ENCODE peak calls at places on chromosomes 16 and 17, in four cellular contexts. Q, H, X and J are unnamed samples.

GRCh38 chr16:57757883-57758282 is 22.3 kb downstream of the KATNB1 start:
- DNase-seq in Q (no peak), H (no peak), X (no peak), J (no peak)

GRCh38 chr17:33142703-33143299 is 150.3 kb downstream of the ASIC2 start:
- DNase-seq in Q (peak; percentile 24), H (no peak), X (peak; percentile 67), J (peak; percentile 9)

GRCh38 chr17:71302721-71303549 is 817.9 kb upstream of the SOX9 start:
- DNase-seq in Q (no peak), H (no peak), X (no peak), J (no peak)

GRCh38 chr16:17373533-17373932 is 97.2 kb downstream of the XYLT1 start:
- DNase-seq in Q (no peak), H (no peak), X (no peak), J (no peak)

GRCh38 chr16:23302045-23302956 is at the start of gene SCNN1B:
- DNase-seq in Q (no peak), H (no peak), X (peak; percentile 38), J (no peak)

GRCh38 chr17:7336240-7337175 is at the start of gene ACAP1:
- DNase-seq in Q (no peak), H (peak; percentile 44), X (no peak), J (no peak)

GRCh38 chr17:73936908-73937627 is 266.4 kb upstream of the RPL38 start:
- DNase-seq in Q (no peak), H (no peak), X (no peak), J (no peak)

GRCh38 chr16:56257260-56257659 is 66.0 kb downstream of the GNAO1 start:
- DNase-seq in Q (peak; percentile 9), H (no peak), X (no peak), J (no peak)

GRCh38 chr17:65176646-65177409 is 39.7 kb downstream of the RGS9 start:
- DNase-seq in Q (no peak), H (no peak), X (no peak), J (no peak)

GRCh38 chr17:47275245-47275984 is 21.8 kb downstream of the ITGB3 start:
- DNase-seq in Q (peak; percentile 84), H (no peak), X (peak; percentile 36), J (no peak)

GRCh38 chr16:52383071-52383470 is 163.9 kb downstream of the TOX3 start:
- DNase-seq in Q (no peak), H (no peak), X (no peak), J (no peak)

GRCh38 chr17:83100853-83101391 is 21.5 kb downstream of the METRNL start:
- DNase-seq in Q (no peak), H (no peak), X (no peak), J (no peak)

DNA sequence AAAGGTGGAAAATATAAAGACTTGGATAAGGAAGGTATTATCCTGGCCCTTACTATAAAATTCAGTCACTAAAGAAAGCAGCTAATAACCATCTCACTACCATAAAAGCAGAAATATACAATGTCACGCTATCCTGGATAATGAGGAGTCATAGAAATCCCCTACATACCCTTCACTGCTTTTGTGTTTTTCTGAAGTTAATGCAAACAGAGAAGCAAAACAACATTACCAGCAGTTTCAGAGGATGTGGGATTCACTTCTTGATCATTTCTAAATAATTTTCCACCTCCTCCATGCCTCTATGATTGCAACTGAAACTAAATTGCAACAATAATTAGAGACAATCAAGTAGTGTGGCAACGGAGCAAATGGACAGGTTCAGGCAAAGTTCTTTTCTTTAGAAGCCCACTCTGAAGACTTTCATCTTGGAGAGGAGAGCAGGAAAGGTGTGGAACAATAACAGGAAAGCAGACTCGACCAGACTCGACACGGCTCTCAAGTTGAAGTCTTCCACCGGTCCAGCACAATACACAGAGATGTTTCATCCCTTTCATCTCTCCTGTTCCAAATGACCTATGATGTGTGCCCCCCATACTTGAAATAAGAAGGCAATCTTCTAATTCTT is 10.2 kb downstream of the CYTH1 start:
- DNase-seq in Q (no peak), H (no peak), X (no peak), J (no peak)
- H3K4me1 ChIP-seq in Q (peaks cover 3% of the 10 kb centered on the region), H (no peaks in the 10 kb centered on the region), X (peaks cover 8% of the 10 kb centered on the region), J (peaks cover 7% of the 10 kb centered on the region)

GRCh38 chr16:50037791-50038190 is 12.8 kb downstream of the CNEP1R1 start:
- DNase-seq in Q (peak; percentile 13), H (no peak), X (no peak), J (peak; percentile 20)

GRCh38 chr16:50038756-50039529 is 13.9 kb downstream of the CNEP1R1 start:
- DNase-seq in Q (no peak), H (no peak), X (no peak), J (peak; percentile 31)

GRCh38 chr16:50043358-50043757 is 18.3 kb downstream of the CNEP1R1 start:
- DNase-seq in Q (no peak), H (no peak), X (no peak), J (no peak)

GRCh38 chr16:50040028-50040427 is 15.0 kb downstream of the CNEP1R1 start:
- DNase-seq in Q (no peak), H (no peak), X (no peak), J (peak; percentile 51)

GRCh38 chr16:50040710-50041109 is 15.7 kb downstream of the CNEP1R1 start:
- DNase-seq in Q (no peak), H (no peak), X (no peak), J (no peak)
- H3K4me3 ChIP-seq in Q (no peak overlapping the region), H (no peak overlapping the region), X (no peak overlapping the region), J (no peak overlapping the region)

GRCh38 chr16:68774982-68775381 is 37.9 kb downstream of the CDH1 start:
- DNase-seq in Q (no peak), H (no peak), X (no peak), J (peak; percentile 21)
- H3K14ac ChIP-seq in Q (no peak overlapping the region), H (no peak overlapping the region), X (no peak overlapping the region), J (no peak overlapping the region)

DNA sequence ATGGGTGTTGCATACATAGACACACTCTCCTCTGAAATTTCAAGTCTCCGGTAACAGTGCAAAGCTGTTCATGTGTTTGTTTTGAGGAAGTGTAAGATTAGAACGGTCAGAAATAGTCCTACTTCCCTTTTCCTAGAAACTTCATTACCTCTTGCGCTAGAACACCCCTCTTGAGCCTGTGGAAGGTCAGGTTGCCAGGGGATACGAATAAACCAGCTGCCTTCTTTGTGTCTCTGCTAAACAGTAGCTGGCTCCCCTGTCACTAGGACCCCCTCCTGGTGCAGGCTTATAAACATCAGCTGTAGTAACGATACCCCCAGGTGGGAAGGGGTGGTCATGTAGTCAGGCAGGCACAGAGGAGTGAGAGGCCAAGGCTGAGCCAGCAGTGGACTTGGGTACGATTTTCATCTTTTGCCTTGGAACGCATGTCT is 113.4 kb upstream of the RCVRN start:
- DNase-seq in Q (no peak), H (no peak), X (no peak), J (peak; percentile 5)
- H3K4me1 ChIP-seq in Q (peaks cover 2% of the 10 kb centered on the region), H (peaks cover 5% of the 10 kb centered on the region), X (no peaks in the 10 kb centered on the region), J (peaks cover 22% of the 10 kb centered on the region)

DNA sequence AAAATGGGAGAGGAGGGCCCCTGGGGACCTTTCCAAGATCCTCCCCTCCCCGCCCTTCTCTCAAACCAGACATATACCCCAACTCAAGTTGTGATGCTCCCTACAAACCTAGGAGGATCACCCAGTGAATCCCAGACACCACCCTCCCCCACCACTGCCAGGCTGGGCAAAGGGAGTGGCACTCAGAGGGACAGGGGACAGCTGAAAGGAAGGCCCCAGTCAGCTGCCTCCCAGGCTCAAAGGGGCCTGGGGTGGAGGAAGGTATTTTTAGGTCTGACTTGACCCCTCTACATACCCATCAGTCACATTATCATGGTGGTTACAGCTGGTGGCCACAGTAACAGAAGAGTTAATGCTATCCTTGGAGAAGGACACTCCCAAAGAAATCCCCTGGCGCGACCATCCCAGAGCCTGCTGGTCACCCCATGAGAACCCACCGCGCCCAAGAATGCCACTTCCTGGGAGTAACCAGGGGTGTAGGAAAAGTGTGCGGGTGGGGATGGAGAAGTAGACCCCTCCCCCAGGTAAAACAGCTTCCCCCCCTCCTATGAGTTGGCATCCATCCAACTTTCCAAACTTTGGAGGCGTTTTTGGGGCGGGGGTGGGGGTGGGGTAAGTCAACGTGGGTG is 1.2 kb downstream of the CACNB1 start:
- DNase-seq in Q (no peak), H (no peak), X (no peak), J (no peak)
- H3K4me3 ChIP-seq in Q (peak overlapping the region; percentile 88), H (peak overlapping the region; percentile 40), X (no peak overlapping the region), J (no peak overlapping the region)

GRCh38 chr17:57606111-57606875 is 138.8 kb downstream of the CCDC182 start:
- DNase-seq in Q (no peak), H (no peak), X (no peak), J (no peak)
- H3K14ac ChIP-seq in Q (no peak overlapping the region), H (no peak overlapping the region), X (no peak overlapping the region), J (no peak overlapping the region)

DNA sequence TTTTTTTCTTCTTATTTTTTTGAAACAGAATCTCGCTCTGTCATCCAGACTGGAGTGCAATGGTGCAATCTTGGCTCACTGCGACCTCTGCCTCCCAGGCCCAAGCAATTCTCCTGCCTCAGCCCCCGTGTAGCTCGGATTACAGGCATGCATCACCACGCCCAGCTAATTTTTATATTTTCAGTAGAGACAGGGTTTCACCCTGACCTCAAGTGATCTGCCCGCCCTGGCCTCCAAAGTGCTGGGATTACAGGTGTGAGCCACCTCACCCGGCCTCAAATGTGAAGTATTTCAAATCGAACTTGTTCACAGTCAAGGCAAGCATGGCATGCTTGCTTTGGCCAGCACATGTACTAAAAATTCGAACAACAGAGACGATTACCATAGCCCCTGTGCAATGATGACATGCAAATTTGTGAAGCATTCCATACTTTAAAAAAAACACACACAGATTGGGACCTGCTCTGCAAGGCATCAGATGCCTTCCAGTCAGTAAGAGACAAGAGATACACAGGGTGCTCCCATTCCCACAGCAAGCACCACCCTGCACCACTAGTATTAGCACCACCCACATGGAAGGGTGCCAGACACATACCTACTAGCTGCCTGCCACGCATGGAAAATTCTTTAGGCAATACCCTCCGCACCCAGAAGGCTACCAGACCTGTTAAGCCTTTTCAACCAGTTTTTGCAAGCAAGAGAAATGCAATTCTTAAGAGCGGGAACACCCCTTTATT is 47.2 kb downstream of the ANKRD11 start:
- DNase-seq in Q (peak; percentile 75), H (no peak), X (no peak), J (peak; percentile 94)
- H3K4me1 ChIP-seq in Q (peaks cover 53% of the 10 kb centered on the region), H (peaks cover 9% of the 10 kb centered on the region), X (peaks cover 40% of the 10 kb centered on the region), J (peaks cover 15% of the 10 kb centered on the region)

GRCh38 chr16:30892670-30893069 is 1.2 kb downstream of the BCL7C start:
- DNase-seq in Q (no peak), H (no peak), X (no peak), J (no peak)
- H3K4me3 ChIP-seq in Q (peak overlapping the region; percentile 98), H (no peak overlapping the region), X (no peak overlapping the region), J (no peak overlapping the region)